ENCODE peak calls at places on chromosomes 3 and 15, in six cellular contexts. V is activated CD4-positive, CD25-positive, alpha-beta regulatory T cell; G is EL; I is Calu3; J is activated CD4-positive, alpha-beta T cell treated with anti-CD3 and anti-CD28 coated beads, Interleukin-2, amount 50 U/mL, for 4 hours; N is effector memory CD8-positive, alpha-beta T cell. L is an unnamed sample.

GRCh38 chr3:39750677-39751076 is 58.7 kb upstream of the MYRIP start:
- DNase-seq in I (no peak), V (no peak), J (no peak), G (no peak), N (no peak), L (no peak)

GRCh38 chr3:136332776-136333175 is 82.6 kb downstream of the PCCB start:
- DNase-seq in G (peak), J (no peak), N (no peak), V (no peak), I (no peak), L (no peak)

GRCh38 chr15:33309602-33310276 is 1.0 kb upstream of the RYR3 start:
- DNase-seq in N (no peak), J (no peak), G (no peak), V (no peak), I (no peak), L (peak)

GRCh38 chr3:111338059-111338698 is 203.8 kb upstream of the CD96 start:
- DNase-seq in N (peak), J (peak), G (peak), V (no peak), I (peak), L (peak)

GRCh38 chr15:86021281-86022264 is 58.1 kb upstream of the AGBL1 start:
- DNase-seq in J (no peak), V (no peak), N (no peak), I (peak), G (peak), L (no peak)

GRCh38 chr3:156533205-156533604 is 21.7 kb downstream of the SSR3 start:
- DNase-seq in I (no peak), N (no peak), G (peak), J (no peak), V (no peak), L (no peak)

GRCh38 chr3:128917291-128917690 is 37.9 kb downstream of the ACAD9 start:
- DNase-seq in G (no peak), N (no peak), I (no peak), V (no peak), J (no peak), L (no peak)

GRCh38 chr15:40843885-40844542 is at the start of gene SPINT1:
- DNase-seq in J (peak), I (peak), N (no peak), V (peak), G (peak), L (no peak)

GRCh38 chr15:95127356-95127755 is 896.0 kb downstream of the MCTP2 start:
- DNase-seq in I (no peak), G (peak), V (no peak), J (no peak), N (no peak), L (no peak)

GRCh38 chr3:89227634-89228033 is 120.2 kb downstream of the EPHA3 start:
- DNase-seq in V (no peak), G (no peak), I (no peak), N (no peak), J (no peak), L (no peak)

GRCh38 chr3:100869787-100870186 is 123.4 kb downstream of the ABI3BP start:
- DNase-seq in G (no peak), J (no peak), V (no peak), N (no peak), I (no peak), L (no peak)

GRCh38 chr15:22788004-22788403 is 1.6 kb downstream of the NIPA1 start:
- DNase-seq in I (no peak), J (no peak), N (no peak), V (no peak), G (no peak), L (no peak)

GRCh38 chr3:33218072-33218445 is 551 bp downstream of the SUSD5 start:
- DNase-seq in V (no peak), I (no peak), J (no peak), N (no peak), G (peak), L (peak)

GRCh38 chr15:64803526-64803925 is 21.9 kb downstream of the PIF1 start:
- DNase-seq in N (no peak), V (no peak), J (no peak), I (no peak), G (no peak), L (no peak)

GRCh38 chr3:126752303-126753190 is 48.5 kb downstream of the CHCHD6 start:
- DNase-seq in I (peak), G (peak), V (peak), J (peak), N (peak), L (peak)

GRCh38 chr15:89090791-89091666 is 2.8 kb downstream of the ABHD2 start:
- DNase-seq in N (peak), G (peak), V (no peak), J (peak), I (peak), L (peak)

GRCh38 chr3:170469151-170470062 is 50.7 kb downstream of the CLDN11 start:
- DNase-seq in V (no peak), J (no peak), I (peak), G (peak), N (no peak), L (peak)

GRCh38 chr3:32305477-32305876 is 67.0 kb downstream of the CMTM8 start:
- DNase-seq in N (no peak), J (no peak), V (no peak), I (no peak), G (no peak), L (no peak)

GRCh38 chr15:89332446-89332845 is 2.2 kb downstream of the POLG start:
- DNase-seq in N (no peak), J (no peak), G (peak), V (no peak), I (peak), L (peak)

GRCh38 chr3:22617372-22617771 is 585.8 kb upstream of the UBE2E2 start:
- DNase-seq in G (no peak), V (no peak), N (no peak), I (no peak), J (no peak), L (no peak)

GRCh38 chr3:46665763-46666470 is 27.6 kb downstream of the ALS2CL start:
- DNase-seq in I (no peak), J (no peak), G (no peak), N (no peak), V (no peak), L (no peak)

GRCh38 chr15:33425149-33425548 is 114.4 kb downstream of the RYR3 start:
- DNase-seq in G (no peak), I (no peak), V (no peak), J (no peak), N (no peak), L (no peak)

GRCh38 chr3:74617786-74618185 is 3.3 kb upstream of the CNTN3 start:
- DNase-seq in V (no peak), I (no peak), G (no peak), J (no peak), N (no peak), L (no peak)

GRCh38 chr3:12303998-12304397 is 15.1 kb downstream of the PPARG start:
- DNase-seq in N (no peak), J (no peak), V (no peak), I (no peak), G (no peak), L (no peak)

GRCh38 chr15:35701402-35702046 is 155.6 kb upstream of the DPH6 start:
- DNase-seq in V (no peak), I (no peak), N (no peak), G (no peak), J (no peak), L (no peak)

GRCh38 chr3:121542924-121543323 is 2.9 kb downstream of the POLQ start:
- DNase-seq in N (no peak), V (no peak), I (no peak), J (no peak), G (no peak), L (no peak)

GRCh38 chr3:31532587-31533168 is at the start of gene STT3B:
- DNase-seq in J (peak), G (peak), I (peak), V (peak), N (peak), L (peak)

GRCh38 chr15:58165661-58166060 is 27.5 kb downstream of the AQP9 start:
- DNase-seq in J (no peak), I (peak), V (no peak), G (peak), N (no peak), L (no peak)

GRCh38 chr3:51139616-51140015 is 245.5 kb upstream of the MANF start:
- DNase-seq in G (no peak), I (no peak), V (no peak), J (no peak), N (no peak), L (no peak)

L was measured in NCI-H524.